ENCODE peak calls at places on chromosome 15, in five cellular contexts. Y is NT2/D1, O is K562, B is GM12878, R is HepG2. C is an unnamed sample.

GRCh38 chr15:48250640-48251076 is 44.6 kb downstream of the SLC12A1 start:
- DNase-seq in R (peak), O (peak), Y (peak), B (peak), C (peak)

GRCh38 chr15:79172801-79173460 is 82.4 kb upstream of the RASGRF1 start:
- DNase-seq in Y (no peak), R (no peak), B (no peak), O (no peak), C (no peak)

GRCh38 chr15:68495221-68495950 is 63.4 kb upstream of the ITGA11 start:
- DNase-seq in B (no peak), Y (no peak), O (no peak), R (no peak), C (no peak)

GRCh38 chr15:69193948-69194827 is 33.8 kb downstream of the GLCE start:
- DNase-seq in O (no peak), Y (no peak), R (no peak), B (no peak), C (no peak)

GRCh38 chr15:60128710-60129109 is 124.6 kb downstream of the FOXB1 start:
- DNase-seq in R (no peak), Y (no peak), B (no peak), O (no peak), C (no peak)

GRCh38 chr15:83656943-83657528 is 3.1 kb downstream of the ADAMTSL3 start:
- DNase-seq in R (peak), O (no peak), B (no peak), Y (no peak), C (no peak)

GRCh38 chr15:34206016-34206415 is 3.9 kb downstream of the KATNBL1 start:
- DNase-seq in R (no peak), Y (no peak), B (no peak), O (no peak), C (no peak)

GRCh38 chr15:88918738-88919137 is 5.6 kb upstream of the MFGE8 start:
- DNase-seq in O (no peak), B (peak), R (no peak), Y (no peak), C (peak)

GRCh38 chr15:65824031-65824743 is 32.1 kb upstream of the DENND4A start:
- DNase-seq in R (peak), B (no peak), Y (peak), O (peak), C (peak)

GRCh38 chr15:58987501-58988010 is at the start of gene RNF111:
- DNase-seq in Y (peak), O (peak), R (peak), B (peak), C (peak)

GRCh38 chr15:65517866-65518207 is 348 bp upstream of the DPP8 start:
- DNase-seq in Y (no peak), O (no peak), B (no peak), R (no peak), C (no peak)

GRCh38 chr15:91853501-91853967 is at the start of gene SLCO3A1:
- DNase-seq in R (no peak), Y (peak), B (no peak), O (peak), C (no peak)

GRCh38 chr15:41160639-41161315 is 44.7 kb upstream of the INO80 start:
- DNase-seq in R (no peak), B (no peak), O (no peak), Y (no peak), C (no peak)

GRCh38 chr15:34876640-34877039 is 81.3 kb upstream of the ACTC1 start:
- DNase-seq in B (no peak), R (no peak), O (no peak), Y (no peak), C (no peak)

GRCh38 chr15:39321977-39322376 is 258.9 kb upstream of the THBS1 start:
- DNase-seq in B (no peak), R (no peak), O (no peak), Y (no peak), C (no peak)

GRCh38 chr15:78156653-78157052 is 7.5 kb downstream of the IDH3A start:
- DNase-seq in R (no peak), B (no peak), Y (no peak), O (no peak), C (no peak)

GRCh38 chr15:59405079-59405478 is 32.4 kb upstream of the MYO1E start:
- DNase-seq in Y (no peak), O (no peak), R (no peak), B (no peak), C (no peak)

GRCh38 chr15:32029862-32030781 is at the start of gene CHRNA7:
- DNase-seq in R (peak), O (peak), Y (peak), B (no peak), C (peak)

GRCh38 chr15:70077436-70077835 is 20.3 kb downstream of the TLE3 start:
- DNase-seq in Y (no peak), O (no peak), R (no peak), B (no peak), C (no peak)

GRCh38 chr15:40115670-40116093 is 7.0 kb upstream of the BMF start:
- DNase-seq in B (peak), R (peak), O (no peak), Y (no peak), C (no peak)

DNA sequence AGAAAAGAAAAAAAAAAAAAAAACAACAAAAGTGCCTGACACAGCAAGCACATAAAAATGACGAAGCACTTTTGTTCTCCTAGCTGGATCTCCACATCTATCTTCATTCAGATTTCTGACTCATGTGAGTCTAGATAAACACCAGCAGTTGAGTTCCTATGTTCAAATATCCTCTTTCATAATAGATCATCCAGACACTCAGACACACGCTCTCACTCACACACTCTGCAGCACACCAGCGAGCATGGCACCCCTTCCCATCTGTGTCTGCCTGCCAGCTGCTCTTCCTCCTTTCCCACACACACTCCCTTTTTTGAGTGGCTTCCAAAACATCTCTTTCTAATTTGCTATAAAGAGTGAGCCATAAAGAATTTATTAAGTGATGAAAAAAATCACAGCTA is 19.8 kb upstream of the CELF6 start:
- DNase-seq in B (no peak), R (peak), O (peak), Y (no peak), C (no peak)
- TF ChIP-seq ZNF274 in B (no peak), R (no peak), O (no peak), Y (no peak), C (no peak)

GRCh38 chr15:55513125-55513524 is 5.1 kb upstream of the DNAAF4 start:
- DNase-seq in R (no peak), B (no peak), Y (no peak), O (no peak), C (no peak)

DNA sequence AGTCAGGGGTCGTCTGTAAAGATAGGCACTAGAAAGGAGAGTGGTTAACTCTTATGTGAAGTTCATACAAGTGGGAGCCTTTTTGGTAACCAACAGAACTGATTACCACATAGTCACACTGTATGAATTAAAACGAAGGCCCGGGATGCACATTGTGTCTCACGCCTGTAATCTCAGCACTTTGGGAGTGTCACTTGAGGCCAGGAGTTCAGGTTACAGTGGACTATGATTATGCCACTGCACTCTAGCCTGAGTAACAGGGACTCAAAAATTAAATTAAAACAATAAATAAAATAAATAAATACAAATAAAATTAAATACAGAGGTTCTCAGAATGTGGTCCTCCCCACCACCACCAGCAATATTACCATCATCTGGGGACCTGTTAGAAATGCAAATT is 467 bp downstream of the DNAAF4 start:
- DNase-seq in Y (no peak), O (no peak), R (no peak), B (no peak), C (no peak)
- TF ChIP-seq ZNF274 in Y (no peak), O (no peak), R (no peak), B (no peak), C (no peak)

GRCh38 chr15:98883504-98883903 is 124.1 kb downstream of the PGPEP1L start:
- DNase-seq in O (no peak), B (no peak), Y (no peak), R (no peak), C (no peak)

GRCh38 chr15:98878172-98878571 is 129.4 kb downstream of the PGPEP1L start:
- DNase-seq in O (no peak), B (no peak), R (no peak), Y (no peak), C (no peak)

GRCh38 chr15:98884894-98885293 is 122.7 kb downstream of the PGPEP1L start:
- DNase-seq in O (no peak), R (no peak), B (no peak), Y (no peak), C (no peak)

GRCh38 chr15:98878862-98879261 is 128.7 kb downstream of the PGPEP1L start:
- DNase-seq in Y (no peak), B (no peak), O (no peak), R (no peak), C (no peak)

GRCh38 chr15:98881526-98882517 is 125.8 kb downstream of the PGPEP1L start:
- DNase-seq in Y (no peak), O (peak), R (peak), B (no peak), C (peak)
- TF ChIP-seq ZNF274 in Y (no peak), O (no peak), R (no peak), B (no peak), C (no peak)

DNA sequence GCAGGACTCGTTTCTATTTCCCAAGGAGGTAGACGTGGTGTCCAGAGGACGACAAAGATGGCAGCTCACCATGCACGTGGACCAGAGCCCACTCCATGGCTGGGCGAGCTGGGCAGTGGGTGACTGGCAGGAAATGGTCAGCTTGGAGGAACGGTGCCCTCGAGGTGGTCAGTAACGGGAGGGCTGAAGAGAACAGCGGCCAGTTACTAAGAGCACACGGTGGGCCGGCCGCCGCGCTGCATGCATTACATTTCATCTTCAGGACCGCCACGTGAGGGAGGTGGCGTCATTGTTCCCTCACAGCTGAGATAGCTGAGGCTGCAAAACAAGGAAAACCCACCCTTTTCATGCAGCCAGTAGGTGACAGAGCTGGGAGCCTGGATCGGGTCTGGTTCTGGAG is 52.1 kb downstream of the RGMA start:
- DNase-seq in R (no peak), B (no peak), Y (no peak), O (no peak), C (no peak)
- TF ChIP-seq ZNF274 in R (no peak), B (no peak), Y (no peak), O (no peak), C (no peak)

GRCh38 chr15:85379403-85380131 is 836 bp upstream of the AKAP13 start:
- DNase-seq in Y (no peak), O (no peak), R (no peak), B (no peak), C (no peak)
- TF ChIP-seq ZNF274 in Y (no peak), O (no peak), R (no peak), B (no peak), C (no peak)

GRCh38 chr15:57384816-57385215 is 8.5 kb downstream of the CGNL1 start:
- DNase-seq in B (no peak), O (no peak), Y (no peak), R (peak), C (no peak)
- TF ChIP-seq ZNF274 in B (no peak), O (no peak), Y (no peak), R (no peak), C (no peak)

C was measured in HCT116.